ENCODE peak calls at places on chromosomes 7 and 10, in nine cellular contexts. Y is CD4-positive, CD25-positive, alpha-beta regulatory T cell; E is CD8-positive, alpha-beta memory T cell; Q is transverse colon; W is OCI-LY7; K is Karpas-422; F is HepG2; J is prostate gland; Z is lung. D is an unnamed sample. For H3K4me1, the result is how much of the 10 kb centered on the place peaks cover.

GRCh38 chr7:143408686-143409551 is at the start of gene EPHA1:
- DNase-seq in Q (peak), E (peak), J (peak), W (no peak), F (no peak), Z (peak), K (peak), Y (peak), D (no peak)

GRCh38 chr10:16779375-16779774 is 37.8 kb downstream of the RSU1 start:
- DNase-seq in E (peak), Q (no peak), Z (no peak), W (no peak), J (peak), K (no peak), F (no peak), Y (peak), D (no peak)

GRCh38 chr7:43479042-43479441 is 103.9 kb upstream of the STK17A start:
- DNase-seq in Y (no peak), Z (no peak), F (peak), E (no peak), Q (no peak), J (no peak), W (peak), K (peak), D (no peak)

GRCh38 chr7:52163311-52163710 is 846.7 kb upstream of the COBL start:
- DNase-seq in Q (no peak), Z (no peak), J (no peak), F (no peak), K (no peak), E (no peak), W (no peak), Y (no peak), D (no peak)

GRCh38 chr7:107180378-107180777 is 11.6 kb downstream of the HBP1 start:
- DNase-seq in Q (peak), Y (no peak), J (no peak), F (peak), W (no peak), K (no peak), E (peak), Z (peak), D (no peak)

GRCh38 chr7:19470031-19470430 is 238.8 kb downstream of the POLR1F start:
- DNase-seq in F (no peak), J (no peak), W (no peak), E (no peak), Z (no peak), K (no peak), Y (no peak), Q (no peak), D (no peak)

GRCh38 chr7:27145167-27145883 is 1.8 kb upstream of the HOXA5 start:
- DNase-seq in K (no peak), Q (no peak), W (no peak), Z (no peak), E (no peak), Y (no peak), F (no peak), J (no peak), D (no peak)

GRCh38 chr10:71970869-71971268 is 6.7 kb downstream of the CHST3 start:
- DNase-seq in Z (no peak), F (no peak), W (no peak), J (no peak), K (no peak), Y (no peak), Q (no peak), E (no peak), D (no peak)

GRCh38 chr10:93062499-93063216 is 2.1 kb downstream of the CYP26C1 start:
- DNase-seq in E (peak), Y (peak), F (no peak), Z (no peak), K (no peak), Q (no peak), J (no peak), W (no peak), D (peak)

GRCh38 chr7:29606287-29606721 is 42.7 kb downstream of the PRR15 start:
- DNase-seq in Q (peak), F (peak), J (no peak), W (no peak), Y (no peak), K (no peak), Z (no peak), E (no peak), D (no peak)

GRCh38 chr10:125225051-125225450 is 64.7 kb upstream of the CTBP2 start:
- DNase-seq in Q (no peak), K (no peak), F (no peak), Z (no peak), J (no peak), Y (no peak), E (no peak), W (no peak), D (no peak)

GRCh38 chr10:1629326-1630036 is 107.8 kb downstream of the ADARB2 start:
- DNase-seq in J (no peak), Q (no peak), K (no peak), E (no peak), Y (no peak), W (no peak), Z (no peak), F (no peak), D (no peak)

GRCh38 chr10:70227548-70228320 is 5.5 kb downstream of the PPA1 start:
- DNase-seq in W (no peak), F (peak), Z (no peak), K (no peak), Y (no peak), E (no peak), Q (peak), J (no peak), D (peak)

GRCh38 chr10:84270708-84271107 is 25.9 kb downstream of the RGR start:
- DNase-seq in J (no peak), Y (no peak), K (no peak), Z (no peak), F (no peak), W (no peak), E (no peak), Q (no peak), D (no peak)

GRCh38 chr10:58578366-58578765 is 65.7 kb downstream of the BICC1 start:
- DNase-seq in Y (no peak), K (no peak), E (no peak), W (no peak), J (no peak), F (no peak), Q (no peak), Z (no peak), D (no peak)

GRCh38 chr7:50621206-50621605 is 56.0 kb upstream of the DDC start:
- DNase-seq in F (no peak), E (no peak), J (no peak), K (no peak), Q (no peak), Y (no peak), W (no peak), Z (no peak), D (no peak)

GRCh38 chr7:24756989-24757798 is at the start of gene GSDME:
- DNase-seq in Z (no peak), F (peak), W (peak), E (peak), K (no peak), Y (peak), Q (peak), J (peak), D (peak)

GRCh38 chr10:125084191-125085186 is 75.9 kb downstream of the CTBP2 start:
- DNase-seq in E (no peak), Z (peak), J (no peak), W (no peak), F (peak), Q (no peak), Y (no peak), K (no peak), D (no peak)

GRCh38 chr7:84492565-84493034 is 298.0 kb upstream of the SEMA3A start:
- DNase-seq in Y (no peak), Q (no peak), Z (no peak), K (no peak), E (no peak), F (no peak), J (no peak), W (no peak), D (no peak)

GRCh38 chr10:77321868-77322267 is 315.7 kb downstream of the KCNMA1 start:
- DNase-seq in Y (no peak), E (no peak), Z (no peak), F (no peak), J (no peak), K (no peak), Q (no peak), W (no peak), D (no peak)

GRCh38 chr10:75209325-75210192 is 1.0 kb upstream of the VDAC2 start:
- DNase-seq in F (no peak), Y (peak), E (peak), J (peak), Q (peak), K (peak), Z (peak), W (peak), D (peak)

GRCh38 chr7:40836218-40836617 is 701.4 kb downstream of the SUGCT start:
- DNase-seq in J (no peak), Y (no peak), Q (no peak), Z (no peak), E (no peak), K (no peak), W (peak), F (no peak), D (no peak)

GRCh38 chr10:48382982-48383381 is 76.5 kb downstream of the MAPK8 start:
- DNase-seq in J (no peak), W (no peak), F (no peak), Y (no peak), Q (no peak), Z (no peak), E (no peak), K (no peak), D (no peak)

GRCh38 chr7:147978651-147979050 is 611.9 kb upstream of the C7orf33 start:
- DNase-seq in W (no peak), E (no peak), Z (no peak), J (no peak), Y (no peak), K (no peak), F (no peak), Q (no peak), D (no peak)

GRCh38 chr10:33484787-33485186 is 150.3 kb upstream of the NRP1 start:
- DNase-seq in K (no peak), E (no peak), J (no peak), F (no peak), W (no peak), Y (no peak), Z (no peak), Q (no peak), D (no peak)

GRCh38 chr10:6706725-6707124 is 126.6 kb upstream of the PRKCQ start:
- DNase-seq in Y (no peak), J (no peak), Q (no peak), W (no peak), Z (no peak), K (no peak), F (peak), E (no peak), D (no peak)

GRCh38 chr10:48614481-48615383 is 9.9 kb upstream of the ARHGAP22 start:
- DNase-seq in E (no peak), K (no peak), F (no peak), Y (no peak), Q (no peak), Z (no peak), W (no peak), J (no peak), D (no peak)

GRCh38 chr7:159013825-159014289 is 130.8 kb downstream of the VIPR2 start:
- DNase-seq in K (no peak), W (no peak), Z (no peak), J (no peak), E (no peak), F (no peak), Q (no peak), Y (no peak), D (no peak)

GRCh38 chr10:29947701-29948060 is 111.7 kb downstream of the JCAD start:
- DNase-seq in F (no peak), Q (no peak), E (no peak), Y (no peak), K (no peak), J (no peak), Z (no peak), W (no peak), D (no peak)

GRCh38 chr10:43865275-43866135 is 216.8 kb upstream of the ZNF32 start:
- DNase-seq in Z (peak), E (no peak), W (no peak), Y (no peak), J (no peak), F (no peak), K (no peak), Q (no peak), D (no peak)

GRCh38 chr10:28880551-28880950 is 203.2 kb downstream of the BAMBI start:
- DNase-seq in Q (no peak), W (no peak), J (no peak), E (no peak), Y (no peak), K (no peak), Z (no peak), F (no peak), D (no peak)

GRCh38 chr7:20238754-20239324 is 21.7 kb upstream of the MACC1 start:
- DNase-seq in E (no peak), J (no peak), K (peak), Y (peak), F (no peak), W (no peak), Q (peak), Z (no peak), D (no peak)

GRCh38 chr7:39353615-39354376 is 212.4 kb upstream of the YAE1 start:
- DNase-seq in F (no peak), Y (no peak), W (no peak), Z (peak), Q (peak), E (no peak), J (no peak), K (no peak), D (no peak)

GRCh38 chr10:43940898-43941777 is 292.5 kb upstream of the ZNF32 start:
- DNase-seq in F (no peak), E (no peak), Y (no peak), J (peak), Q (no peak), Z (peak), K (peak), W (peak), D (no peak)

GRCh38 chr7:70435634-70436033 is 696.3 kb upstream of the GALNT17 start:
- DNase-seq in Q (no peak), Y (no peak), E (no peak), W (no peak), K (no peak), F (no peak), J (no peak), Z (no peak), D (no peak)

GRCh38 chr7:45482451-45482850 is 91.7 kb upstream of the ADCY1 start:
- DNase-seq in E (no peak), Y (no peak), J (no peak), W (no peak), Z (no peak), F (no peak), K (no peak), Q (no peak), D (no peak)

GRCh38 chr7:117459735-117460134 is 20.1 kb upstream of the CFTR start:
- DNase-seq in Q (no peak), J (no peak), K (no peak), W (no peak), Y (no peak), E (no peak), Z (no peak), F (no peak), D (no peak)

GRCh38 chr7:117458977-117459583 is 20.7 kb upstream of the CFTR start:
- DNase-seq in Y (no peak), J (no peak), K (peak), W (peak), F (peak), Z (no peak), E (no peak), Q (no peak), D (no peak)
- H3K4me3 ChIP-seq in Y (no peak), J (no peak), K (no peak), W (no peak), F (no peak), Z (no peak), E (no peak), Q (no peak), D (no peak)

GRCh38 chr10:11177926-11178453 is 160.3 kb downstream of the CELF2 start:
- DNase-seq in Q (peak), Z (no peak), W (no peak), J (no peak), Y (no peak), F (no peak), E (no peak), K (no peak), D (peak)
- H3K4me1 ChIP-seq in Q (under half), Z (under half), W (half or more), J (under half), Y (half or more), F (under half), E (half or more), K (under half), D (under half)

DNA sequence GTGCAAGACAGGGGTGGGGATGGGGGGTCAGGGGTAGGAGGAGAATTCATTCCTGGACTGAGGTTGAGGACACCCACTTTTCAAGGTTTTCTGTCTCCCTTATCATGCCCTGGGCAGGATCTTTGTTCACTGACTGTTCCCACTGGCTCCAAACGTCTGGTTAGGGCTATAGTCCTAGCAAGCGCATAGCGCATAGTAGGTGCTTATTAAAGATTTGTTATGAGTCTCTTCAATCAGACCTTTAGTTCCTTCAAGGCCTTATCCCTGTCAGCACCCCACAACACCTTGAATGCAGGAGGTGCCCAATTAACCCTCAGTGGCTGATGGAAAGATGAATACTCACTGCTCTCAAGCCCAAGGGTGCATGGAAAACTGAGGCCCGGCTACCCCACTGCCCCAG is 177.9 kb downstream of the SH3PXD2A start:
- DNase-seq in K (no peak), Z (no peak), J (no peak), W (no peak), F (no peak), E (no peak), Y (no peak), Q (no peak), D (no peak)
- H3K4me3 ChIP-seq in K (no peak), Z (no peak), J (no peak), W (peak), F (no peak), E (peak), Y (peak), Q (peak), D (no peak)

GRCh38 chr10:129343141-129343540 is 123.9 kb upstream of the MGMT start:
- DNase-seq in J (no peak), Q (no peak), E (no peak), Y (no peak), K (no peak), F (no peak), W (no peak), Z (no peak), D (no peak)
- H3K4me1 ChIP-seq in J (under half), Q (under half), E (under half), Y (under half), K (under half), F (under half), W (under half), Z (under half), D (under half)

D was measured in mucosa of descending colon.